ENCODE peak calls at places on chromosomes 3 and 15, in six cellular contexts. Q, K, G, W, Y and S are unnamed samples.

GRCh38 chr15:89963301-89964288 is 37.5 kb upstream of the ZNF710 start:
- DNase-seq in Q (no peak), G (no peak), K (peak), W (no peak), Y (no peak), S (no peak)

GRCh38 chr3:9946112-9947024 is 5.8 kb downstream of the PRRT3 start:
- DNase-seq in Y (peak), W (peak), Q (peak), G (peak), K (peak), S (peak)

GRCh38 chr3:16086690-16087089 is 87.8 kb upstream of the GALNT15 start:
- DNase-seq in G (no peak), W (no peak), K (no peak), Y (no peak), Q (no peak), S (no peak)

GRCh38 chr3:154758109-154758868 is 321.8 kb upstream of the MME start:
- DNase-seq in W (peak), Y (no peak), G (peak), Q (peak), K (no peak), S (peak)

GRCh38 chr3:41209646-41210045 is 10.3 kb downstream of the CTNNB1 start:
- DNase-seq in Q (no peak), K (no peak), W (no peak), Y (no peak), G (no peak), S (peak)

GRCh38 chr3:138114988-138115971 is at the start of gene DZIP1L:
- DNase-seq in K (peak), Q (peak), G (no peak), Y (no peak), W (peak), S (peak)

GRCh38 chr3:171407746-171408145 is 52.5 kb downstream of the TNIK start:
- DNase-seq in K (no peak), W (peak), G (peak), Q (no peak), Y (no peak), S (peak)

GRCh38 chr3:149969110-149969944 is 1.4 kb downstream of the PFN2 start:
- DNase-seq in W (peak), K (no peak), Q (peak), Y (no peak), G (no peak), S (peak)

GRCh38 chr15:71251548-71252035 is 136.3 kb downstream of the THSD4 start:
- DNase-seq in K (no peak), Y (no peak), W (peak), G (no peak), Q (peak), S (peak)

GRCh38 chr3:9934235-9934621 is 594 bp downstream of the CRELD1 start:
- DNase-seq in W (peak), K (no peak), Y (no peak), G (no peak), Q (no peak), S (no peak)

GRCh38 chr3:126553284-126553811 is 5.4 kb downstream of the C3orf22 start:
- DNase-seq in G (no peak), K (peak), Q (no peak), W (no peak), Y (no peak), S (no peak)

GRCh38 chr3:178003756-178004155 is 532.5 kb upstream of the KCNMB2 start:
- DNase-seq in K (no peak), Y (no peak), G (no peak), W (peak), Q (no peak), S (peak)

GRCh38 chr3:155946178-155946577 is 75.7 kb downstream of the GMPS start:
- DNase-seq in W (peak), K (no peak), G (peak), Q (no peak), Y (no peak), S (peak)

GRCh38 chr3:15796771-15797599 is 794 bp downstream of the ANKRD28 start:
- DNase-seq in Y (no peak), G (no peak), W (peak), K (no peak), Q (peak), S (peak)

GRCh38 chr3:107218864-107219269 is 158.4 kb upstream of the CCDC54 start:
- DNase-seq in W (no peak), Q (no peak), K (no peak), G (no peak), Y (no peak), S (no peak)

GRCh38 chr3:124295358-124295757 is 303.4 kb upstream of the ROPN1 start:
- DNase-seq in K (no peak), Q (no peak), W (peak), Y (no peak), G (no peak), S (no peak)

GRCh38 chr15:60358935-60359672 is 38.7 kb downstream of the ANXA2 start:
- DNase-seq in Q (no peak), K (no peak), Y (no peak), G (peak), W (peak), S (no peak)

GRCh38 chr15:56775632-56776031 is 42.3 kb upstream of the ZNF280D start:
- DNase-seq in W (no peak), Y (no peak), K (no peak), Q (no peak), G (no peak), S (no peak)

GRCh38 chr3:155763870-155764463 is 19.1 kb upstream of the PLCH1 start:
- DNase-seq in G (no peak), Q (no peak), W (no peak), K (no peak), Y (no peak), S (no peak)

GRCh38 chr3:72275296-72275820 is 490.4 kb upstream of the PROK2 start:
- DNase-seq in Q (no peak), K (no peak), Y (no peak), W (no peak), G (no peak), S (no peak)
- H3K4me3 ChIP-seq in Q (no peak), K (no peak), Y (no peak), W (no peak), G (no peak), S (no peak)

GRCh38 chr3:132205609-132206008 is 111.6 kb upstream of the ACP3 start:
- DNase-seq in Q (no peak), Y (no peak), K (no peak), W (no peak), G (no peak), S (no peak)

GRCh38 chr3:132211896-132212295 is 105.3 kb upstream of the ACP3 start:
- DNase-seq in Y (no peak), Q (no peak), K (no peak), W (no peak), G (no peak), S (peak)

GRCh38 chr3:132209860-132210259 is 107.3 kb upstream of the ACP3 start:
- DNase-seq in K (no peak), W (no peak), G (no peak), Y (no peak), Q (no peak), S (no peak)

DNA sequence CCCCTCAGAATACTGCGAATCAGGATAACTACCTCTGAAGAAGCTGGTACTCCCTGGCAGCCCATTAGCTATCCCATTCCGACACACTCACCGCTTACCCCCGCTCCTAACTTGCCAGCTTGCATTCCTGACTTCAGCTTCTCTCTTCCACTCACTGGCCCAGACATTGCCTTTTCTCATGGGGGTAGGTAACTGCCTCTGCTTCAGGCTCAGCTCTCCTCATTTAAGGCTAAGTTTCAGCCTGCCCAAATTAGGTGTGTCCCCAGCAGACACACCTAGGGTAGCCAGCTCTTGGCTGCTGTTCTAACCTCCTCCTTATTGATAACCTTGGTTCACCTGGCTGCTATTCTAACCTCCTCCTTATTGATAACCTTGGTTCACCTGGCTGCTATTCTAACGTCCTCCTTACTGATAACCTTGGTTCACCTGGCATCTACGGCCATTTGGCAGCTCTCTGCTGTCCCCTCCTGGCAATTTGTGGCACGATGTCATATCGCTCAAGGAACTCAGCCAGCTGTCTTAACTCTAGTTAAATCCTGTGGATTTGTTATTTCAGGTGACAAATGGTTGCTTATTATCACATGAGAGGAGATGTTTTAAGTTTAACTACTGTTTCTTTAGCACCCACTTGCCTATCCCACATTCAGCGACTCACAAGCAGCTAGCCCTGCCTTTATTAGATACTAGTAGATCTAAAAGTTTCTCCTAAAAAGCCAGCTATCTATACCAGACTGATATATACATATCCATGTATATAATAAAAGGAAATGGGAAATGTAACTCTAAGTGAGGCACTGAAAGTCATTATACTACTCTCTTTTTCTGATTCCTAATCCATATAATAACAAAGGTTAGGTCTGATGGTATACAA is 106.5 kb upstream of the ACP3 start:
- DNase-seq in K (no peak), Q (peak), Y (no peak), G (no peak), W (no peak), S (peak)
- TF ChIP-seq CTCF in K (peak), Q (peak), Y (peak), G (peak), W (peak), S (peak)

GRCh38 chr3:192516850-192517249 is 210.5 kb downstream of the FGF12 start:
- DNase-seq in Q (no peak), Y (no peak), G (no peak), W (no peak), K (no peak), S (no peak)

GRCh38 chr3:192515661-192516040 is 211.7 kb downstream of the FGF12 start:
- DNase-seq in Q (no peak), W (no peak), Y (no peak), K (no peak), G (no peak), S (no peak)

GRCh38 chr3:192514754-192515660 is 212.3 kb downstream of the FGF12 start:
- DNase-seq in W (no peak), Y (no peak), K (peak), Q (peak), G (no peak), S (peak)

GRCh38 chr3:192514081-192514753 is 213.1 kb downstream of the FGF12 start:
- DNase-seq in K (no peak), Q (peak), W (peak), G (no peak), Y (no peak), S (peak)
- H3K4me3 ChIP-seq in K (peak), Q (peak), W (peak), G (no peak), Y (peak), S (peak)

GRCh38 chr15:25671132-25671531 is 192.0 kb downstream of the ATP10A start:
- DNase-seq in Q (no peak), Y (no peak), W (peak), G (no peak), K (no peak), S (no peak)

GRCh38 chr15:25668901-25669300 is 194.2 kb downstream of the ATP10A start:
- DNase-seq in Q (no peak), W (no peak), Y (no peak), G (no peak), K (no peak), S (no peak)

GRCh38 chr15:25668236-25668635 is 194.9 kb downstream of the ATP10A start:
- DNase-seq in Y (no peak), W (no peak), Q (no peak), G (no peak), K (no peak), S (no peak)

GRCh38 chr15:25667829-25668228 is 195.3 kb downstream of the ATP10A start:
- DNase-seq in K (no peak), Q (no peak), G (no peak), Y (no peak), W (no peak), S (no peak)

GRCh38 chr15:25670025-25670554 is 193.0 kb downstream of the ATP10A start:
- DNase-seq in Y (peak), G (no peak), Q (no peak), K (no peak), W (peak), S (no peak)
- TF ChIP-seq CTCF in Y (no peak), G (no peak), Q (no peak), K (no peak), W (no peak), S (no peak)

GRCh38 chr15:67120839-67121540 is 55.6 kb downstream of the SMAD3 start:
- DNase-seq in Q (peak), G (peak), K (peak), W (peak), Y (peak), S (peak)

GRCh38 chr15:67121725-67122600 is 56.6 kb downstream of the SMAD3 start:
- DNase-seq in K (no peak), W (no peak), G (no peak), Y (no peak), Q (no peak), S (no peak)

GRCh38 chr15:67118808-67119207 is 53.4 kb downstream of the SMAD3 start:
- DNase-seq in W (no peak), Q (no peak), Y (no peak), K (no peak), G (no peak), S (peak)

GRCh38 chr15:67119238-67119846 is 53.9 kb downstream of the SMAD3 start:
- DNase-seq in K (no peak), G (no peak), Q (no peak), W (no peak), Y (no peak), S (no peak)

GRCh38 chr15:67120009-67120838 is 54.8 kb downstream of the SMAD3 start:
- DNase-seq in W (no peak), K (no peak), G (no peak), Y (no peak), Q (no peak), S (no peak)
- H3K4me3 ChIP-seq in W (no peak), K (no peak), G (no peak), Y (peak), Q (no peak), S (no peak)

DNA sequence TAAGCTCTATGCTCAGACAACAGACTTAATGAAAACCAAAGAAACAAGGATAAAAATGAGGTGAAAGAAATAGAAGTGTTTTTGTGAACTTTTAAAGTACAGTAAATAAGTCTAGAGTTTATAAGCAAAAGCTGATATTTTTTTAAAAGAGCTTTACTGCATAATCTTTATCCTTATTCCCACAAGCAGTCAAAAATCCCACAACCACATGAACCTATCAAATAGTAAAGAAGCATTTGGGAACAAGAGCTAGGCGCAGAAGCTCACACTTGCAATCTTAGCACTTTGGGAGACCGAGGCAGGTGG is 103.8 kb upstream of the TJP1 start:
- DNase-seq in W (no peak), Y (no peak), K (no peak), Q (no peak), G (no peak), S (no peak)
- TF ChIP-seq CTCF in W (no peak), Y (no peak), K (no peak), Q (no peak), G (no peak), S (no peak)